ENCODE peak calls at places on chromosomes 6 and 20, in nine cellular contexts. T is stimulated activated naive B cell treated with anti-CD40 and anti-IgM and Interleukin-4, amounts not matched to agents 10 μg/mL and 1 μg/mL and 100 μg/mL, for 72 hours; Y is aorta; B is heart left ventricle; U is effector memory CD8-positive, alpha-beta T cell; O is lower lobe of right lung; Z is right cardiac atrium; R is left cardiac atrium; E is natural killer cell. F is an unnamed sample.

GRCh38 chr20:51398083-51398482 is 144.4 kb downstream of the NFATC2 start:
- ATAC-seq in R (no peak), T (no peak), E (no peak), U (no peak), Z (no peak), Y (no peak), B (no peak), O (no peak), F (no peak)

GRCh38 chr20:42901689-42902518 is 287.8 kb downstream of the PTPRT start:
- ATAC-seq in U (no peak), Z (peak), B (peak), Y (no peak), R (peak), T (no peak), E (no peak), O (peak), F (peak)

GRCh38 chr6:119384444-119384843 is 34.9 kb upstream of the MAN1A1 start:
- ATAC-seq in R (no peak), B (no peak), T (no peak), E (no peak), Z (no peak), U (no peak), O (no peak), Y (no peak), F (no peak)

GRCh38 chr6:118535176-118535844 is 12.8 kb upstream of the PLN start:
- ATAC-seq in T (no peak), B (no peak), Z (no peak), Y (no peak), O (no peak), E (no peak), U (no peak), R (no peak), F (no peak)

GRCh38 chr6:110566346-110567125 is 90.1 kb upstream of the SLC22A16 start:
- ATAC-seq in T (no peak), Z (peak), O (no peak), B (peak), U (no peak), R (peak), E (no peak), Y (no peak), F (no peak)

GRCh38 chr6:13517116-13517515 is 29.7 kb upstream of the GFOD1 start:
- ATAC-seq in R (no peak), T (no peak), B (no peak), Y (no peak), O (no peak), U (no peak), Z (no peak), E (no peak), F (no peak)

GRCh38 chr6:134724653-134725340 is 225.1 kb downstream of the ALDH8A1 start:
- ATAC-seq in Y (no peak), B (peak), E (no peak), Z (peak), T (no peak), R (no peak), O (peak), U (no peak), F (no peak)

GRCh38 chr6:38035478-38035877 is 216.0 kb downstream of the ZFAND3 start:
- ATAC-seq in B (no peak), T (no peak), R (no peak), U (no peak), Z (no peak), E (no peak), O (no peak), Y (no peak), F (no peak)

GRCh38 chr6:41695825-41696224 is 39.6 kb downstream of the TFEB start:
- ATAC-seq in Z (no peak), R (no peak), T (no peak), B (no peak), O (no peak), Y (no peak), U (no peak), E (no peak), F (no peak)

GRCh38 chr6:14423955-14424354 is 306.4 kb downstream of the CD83 start:
- ATAC-seq in B (no peak), E (no peak), R (no peak), O (no peak), Z (no peak), T (peak), Y (no peak), U (no peak), F (no peak)

GRCh38 chr20:62804021-62804631 is 509 bp upstream of the OGFR start:
- ATAC-seq in Z (no peak), Y (no peak), R (no peak), E (no peak), U (peak), T (peak), O (peak), B (no peak), F (peak)

GRCh38 chr20:32227744-32228688 is 20.3 kb downstream of the POFUT1 start:
- ATAC-seq in Y (peak), B (peak), T (no peak), R (peak), E (no peak), O (peak), U (no peak), Z (peak), F (peak)

GRCh38 chr6:88547768-88548167 is 381.6 kb upstream of the CNR1 start:
- ATAC-seq in U (no peak), Z (no peak), T (peak), R (no peak), B (no peak), Y (no peak), E (no peak), O (no peak), F (no peak)

GRCh38 chr6:80165143-80165542 is 58.7 kb downstream of the BCKDHB start:
- ATAC-seq in O (no peak), Z (no peak), T (peak), R (no peak), Y (no peak), E (no peak), B (no peak), U (peak), F (no peak)

GRCh38 chr20:32648761-32649615 is 24.8 kb downstream of the C20orf203 start:
- ATAC-seq in U (no peak), R (no peak), E (no peak), B (no peak), T (no peak), O (peak), Y (no peak), Z (no peak), F (peak)

GRCh38 chr6:71347119-71347518 is 58.5 kb downstream of the OGFRL1 start:
- ATAC-seq in Y (no peak), E (no peak), T (peak), O (peak), U (no peak), R (no peak), Z (no peak), B (no peak), F (no peak)

GRCh38 chr20:31857861-31858835 is 12.2 kb downstream of the DUSP15 start:
- ATAC-seq in U (no peak), R (no peak), B (no peak), Z (no peak), Y (no peak), O (no peak), E (no peak), T (peak), F (no peak)

GRCh38 chr6:90305800-90306448 is 9.3 kb upstream of the BACH2 start:
- ATAC-seq in T (peak), U (no peak), R (no peak), Y (no peak), E (no peak), O (no peak), Z (no peak), B (no peak), F (no peak)

GRCh38 chr6:82690283-82690682 is 326.7 kb downstream of the TPBG start:
- ATAC-seq in E (no peak), Y (no peak), T (no peak), B (no peak), Z (no peak), O (no peak), R (no peak), U (no peak), F (no peak)

GRCh38 chr6:157641837-157642236 is 181.2 kb upstream of the SNX9 start:
- ATAC-seq in R (no peak), Y (no peak), B (no peak), T (no peak), O (no peak), E (no peak), Z (no peak), U (no peak), F (no peak)

GRCh38 chr6:53066059-53066406 is 829 bp downstream of the FBXO9 start:
- ATAC-seq in R (peak), O (peak), T (no peak), E (no peak), Y (no peak), Z (peak), U (no peak), B (no peak), F (no peak)

GRCh38 chr6:150691463-150691862 is 91.8 kb downstream of the PLEKHG1 start:
- ATAC-seq in U (no peak), Z (no peak), Y (no peak), R (no peak), T (peak), B (no peak), E (no peak), O (no peak), F (no peak)

GRCh38 chr6:154356690-154357089 is at the start of gene IPCEF1:
- ATAC-seq in T (peak), Y (peak), U (peak), Z (peak), O (peak), R (peak), B (no peak), E (peak), F (peak)

GRCh38 chr6:15129872-15130271 is 116.0 kb upstream of the JARID2 start:
- ATAC-seq in U (no peak), R (no peak), T (peak), Z (no peak), B (no peak), O (no peak), E (no peak), Y (no peak), F (no peak)

GRCh38 chr6:45377041-45377554 is 636 bp downstream of the SUPT3H start:
- ATAC-seq in O (peak), T (peak), R (no peak), Z (no peak), U (no peak), E (no peak), B (no peak), Y (peak), F (no peak)

GRCh38 chr6:46210294-46210693 is 39.5 kb upstream of the ENPP5 start:
- ATAC-seq in E (no peak), U (no peak), R (no peak), B (no peak), Z (no peak), O (no peak), T (no peak), Y (no peak), F (no peak)

GRCh38 chr6:162249907-162250642 is 477.5 kb downstream of the PRKN start:
- ATAC-seq in B (no peak), R (no peak), O (no peak), Z (no peak), E (no peak), U (no peak), T (no peak), Y (no peak), F (no peak)

F was measured in gastroesophageal sphincter.